ENCODE peak calls at places on chromosomes 11 and 22, in ten cellular contexts. W, E, I, M, J, Z, U, O, P and F are unnamed samples.

GRCh38 chr11:95245038-95245437 is 14.0 kb upstream of the SESN3 start:
- DNase-seq in W (no peak), E (no peak), I (peak), M (no peak), J (no peak), Z (no peak), U (no peak), O (no peak), P (no peak), F (no peak)

GRCh38 chr22:35051034-35051535 is 14.9 kb upstream of the ISX start:
- DNase-seq in W (no peak), E (no peak), I (no peak), M (no peak), J (no peak), Z (no peak), U (no peak), O (no peak), P (no peak), F (no peak)

GRCh38 chr11:122139595-122139866 is 23.5 kb upstream of the BLID start:
- DNase-seq in W (no peak), E (no peak), I (no peak), M (no peak), J (no peak), Z (no peak), U (no peak), O (no peak), P (no peak), F (no peak)

GRCh38 chr11:30917859-30918478 is 331.8 kb upstream of the MPPED2 start:
- DNase-seq in W (no peak), E (peak), I (peak), M (no peak), J (no peak), Z (no peak), U (no peak), O (no peak), P (no peak), F (no peak)

GRCh38 chr11:61007383-61007970 is 36.0 kb downstream of the CD6 start:
- DNase-seq in W (no peak), E (no peak), I (peak), M (no peak), J (peak), Z (no peak), U (no peak), O (no peak), P (peak), F (no peak)

GRCh38 chr22:46185263-46185662 is 34.9 kb downstream of the PPARA start:
- DNase-seq in W (no peak), E (no peak), I (no peak), M (no peak), J (no peak), Z (no peak), U (no peak), O (no peak), P (no peak), F (no peak)

GRCh38 chr11:96107143-96107829 is 183.4 kb upstream of the MTMR2 start:
- DNase-seq in W (no peak), E (no peak), I (no peak), M (no peak), J (no peak), Z (no peak), U (no peak), O (no peak), P (peak), F (no peak)

GRCh38 chr22:39181778-39182177 is 29.3 kb upstream of the CBX7 start:
- DNase-seq in W (no peak), E (no peak), I (no peak), M (no peak), J (no peak), Z (peak), U (no peak), O (no peak), P (no peak), F (no peak)

GRCh38 chr11:117375960-117376359 is 48.3 kb downstream of the CEP164 start:
- DNase-seq in W (no peak), E (peak), I (no peak), M (peak), J (no peak), Z (no peak), U (no peak), O (no peak), P (no peak), F (no peak)